ENCODE peak calls at places on chromosomes 3 and 15, in nine cellular contexts. L is CD8-positive, alpha-beta T cell; A is tibial nerve; Y is cardiac muscle cell; M is lower lobe of right lung; U is breast epithelium; S is transverse colon; V is uterus; J is heart left ventricle. F is an unnamed sample. For H3K4me1, the result is how much of the 10 kb centered on the place peaks cover.

GRCh38 chr3:134348524-134348923 is 25.7 kb downstream of the AMOTL2 start:
- DNase-seq in J (no peak), L (no peak), A (no peak), U (no peak), S (no peak), M (no peak), Y (no peak), V (no peak), F (no peak)

GRCh38 chr15:71106802-71107500 is 8.3 kb upstream of the THSD4 start:
- DNase-seq in V (no peak), U (no peak), M (no peak), A (no peak), Y (no peak), S (no peak), L (no peak), J (no peak), F (no peak)

GRCh38 chr3:141529256-141530132 is 42.7 kb downstream of the RASA2 start:
- DNase-seq in U (no peak), S (no peak), J (no peak), V (no peak), A (no peak), M (no peak), L (no peak), Y (no peak), F (no peak)

GRCh38 chr3:58023536-58023935 is 15.3 kb downstream of the FLNB start:
- DNase-seq in M (no peak), A (no peak), Y (no peak), S (no peak), J (no peak), L (no peak), U (no peak), V (no peak), F (no peak)

GRCh38 chr3:167350245-167350862 is 29.7 kb downstream of the ZBBX start:
- DNase-seq in L (no peak), J (no peak), Y (peak), M (no peak), A (no peak), V (no peak), S (no peak), U (no peak), F (peak)

GRCh38 chr15:65981837-65982696 is 112.8 kb downstream of the RAB11A start:
- DNase-seq in Y (peak), J (no peak), A (no peak), V (no peak), S (peak), M (peak), U (no peak), L (peak), F (peak)

GRCh38 chr3:31147550-31147949 is 253.1 kb upstream of the GADL1 start:
- DNase-seq in A (no peak), U (no peak), V (no peak), L (no peak), J (no peak), M (no peak), Y (no peak), S (no peak), F (no peak)

GRCh38 chr3:113825090-113825489 is 13.5 kb upstream of the GRAMD1C start:
- DNase-seq in Y (no peak), U (no peak), L (no peak), J (no peak), A (no peak), S (no peak), M (no peak), V (no peak), F (no peak)

GRCh38 chr3:25572919-25573385 is 91.8 kb downstream of the TOP2B start:
- DNase-seq in A (no peak), M (no peak), V (no peak), J (no peak), Y (no peak), L (no peak), U (no peak), S (no peak), F (no peak)

GRCh38 chr3:194321666-194322640 is 29.2 kb downstream of the CPN2 start:
- DNase-seq in Y (no peak), J (no peak), S (no peak), L (no peak), M (no peak), A (no peak), V (no peak), U (no peak), F (no peak)

GRCh38 chr3:40516201-40516600 is 8.6 kb upstream of the ZNF621 start:
- DNase-seq in U (no peak), Y (no peak), A (no peak), J (no peak), V (no peak), L (no peak), M (no peak), S (no peak), F (no peak)

GRCh38 chr3:18389108-18389733 is 35.9 kb downstream of the SATB1 start:
- DNase-seq in A (peak), V (no peak), J (no peak), Y (peak), L (no peak), M (no peak), U (no peak), S (no peak), F (no peak)

GRCh38 chr3:72957303-72957702 is 39.3 kb upstream of the PPP4R2 start:
- DNase-seq in M (no peak), S (no peak), Y (no peak), V (no peak), J (no peak), U (peak), A (peak), L (no peak), F (no peak)

GRCh38 chr3:175940243-175940642 is 1081.1 kb downstream of the NAALADL2 start:
- DNase-seq in A (no peak), L (no peak), M (no peak), S (no peak), V (no peak), U (no peak), Y (no peak), J (no peak), F (no peak)

GRCh38 chr3:155102329-155102728 is 22.2 kb downstream of the MME start:
- DNase-seq in Y (no peak), L (no peak), J (no peak), V (no peak), A (no peak), U (no peak), M (no peak), S (no peak), F (no peak)

GRCh38 chr15:90667063-90667754 is 49.9 kb upstream of the BLM start:
- DNase-seq in S (no peak), J (no peak), Y (no peak), L (no peak), U (no peak), V (no peak), A (no peak), M (no peak), F (no peak)

GRCh38 chr15:75158402-75158801 is 43.3 kb upstream of the C15orf39 start:
- DNase-seq in U (no peak), J (no peak), V (no peak), M (no peak), A (no peak), S (no peak), L (no peak), Y (no peak), F (no peak)

GRCh38 chr3:27302891-27303290 is 66.3 kb downstream of the NEK10 start:
- DNase-seq in J (no peak), S (no peak), M (no peak), V (no peak), U (no peak), L (no peak), Y (no peak), A (no peak), F (no peak)

GRCh38 chr3:185866995-185867394 is 42.2 kb upstream of the IGF2BP2 start:
- DNase-seq in V (no peak), S (no peak), L (no peak), Y (no peak), M (no peak), A (no peak), U (no peak), J (no peak), F (no peak)

GRCh38 chr3:113292933-113293332 is 81.6 kb downstream of the BOC start:
- DNase-seq in A (no peak), V (no peak), S (no peak), U (no peak), M (no peak), Y (no peak), J (no peak), L (no peak), F (no peak)

GRCh38 chr3:123871946-123872345 is 12.2 kb downstream of the MYLK start:
- DNase-seq in V (no peak), M (no peak), U (no peak), Y (no peak), J (no peak), L (no peak), A (no peak), S (no peak), F (no peak)

GRCh38 chr15:65790692-65791334 is 1.3 kb downstream of the DENND4A start:
- DNase-seq in M (no peak), U (no peak), Y (no peak), J (no peak), V (no peak), A (no peak), S (no peak), L (no peak), F (no peak)

GRCh38 chr3:170908235-170909116 is at the start of gene EIF5A2:
- DNase-seq in S (peak), Y (peak), L (peak), A (peak), M (peak), U (peak), J (peak), V (peak), F (peak)

GRCh38 chr3:133408961-133409360 is 9.1 kb downstream of the BFSP2 start:
- DNase-seq in S (no peak), L (no peak), V (no peak), A (no peak), J (no peak), U (no peak), M (no peak), Y (no peak), F (no peak)

GRCh38 chr15:42062284-42062806 is 32.0 kb downstream of the PLA2G4D start:
- DNase-seq in M (no peak), L (peak), J (no peak), V (no peak), U (peak), A (no peak), Y (no peak), S (no peak), F (no peak)

GRCh38 chr3:112333002-112333385 is at the start of gene CD200:
- DNase-seq in M (peak), J (peak), A (peak), L (peak), S (peak), U (peak), Y (peak), V (peak), F (peak)

GRCh38 chr3:114454592-114455251 is 160.9 kb downstream of the TIGIT start:
- DNase-seq in A (peak), U (no peak), S (no peak), J (peak), Y (peak), L (no peak), V (no peak), M (no peak), F (no peak)

GRCh38 chr3:11140054-11140712 is 14.1 kb upstream of the HRH1 start:
- DNase-seq in J (no peak), A (peak), M (peak), L (no peak), S (peak), Y (no peak), U (no peak), V (no peak), F (no peak)

GRCh38 chr3:11698326-11699082 is 54.8 kb upstream of the VGLL4 start:
- DNase-seq in U (no peak), V (no peak), A (no peak), M (no peak), Y (no peak), J (no peak), S (no peak), L (no peak), F (no peak)

GRCh38 chr15:90105521-90105920 is 3.3 kb upstream of the IDH2 start:
- DNase-seq in M (no peak), J (no peak), U (no peak), S (no peak), V (no peak), A (no peak), L (no peak), Y (no peak), F (no peak)

GRCh38 chr15:89783861-89784685 is 7.9 kb downstream of the MESP2 start:
- DNase-seq in A (no peak), S (peak), M (no peak), L (no peak), V (no peak), J (no peak), Y (no peak), U (no peak), F (no peak)

GRCh38 chr3:23811117-23811487 is 5.3 kb downstream of the UBE2E1 start:
- DNase-seq in S (peak), J (no peak), V (no peak), A (no peak), Y (no peak), L (no peak), M (no peak), U (peak), F (no peak)

GRCh38 chr15:76199106-76200082 is 111.9 kb downstream of the ETFA start:
- DNase-seq in S (peak), L (no peak), A (peak), U (no peak), M (no peak), J (peak), V (peak), Y (no peak), F (no peak)

DNA sequence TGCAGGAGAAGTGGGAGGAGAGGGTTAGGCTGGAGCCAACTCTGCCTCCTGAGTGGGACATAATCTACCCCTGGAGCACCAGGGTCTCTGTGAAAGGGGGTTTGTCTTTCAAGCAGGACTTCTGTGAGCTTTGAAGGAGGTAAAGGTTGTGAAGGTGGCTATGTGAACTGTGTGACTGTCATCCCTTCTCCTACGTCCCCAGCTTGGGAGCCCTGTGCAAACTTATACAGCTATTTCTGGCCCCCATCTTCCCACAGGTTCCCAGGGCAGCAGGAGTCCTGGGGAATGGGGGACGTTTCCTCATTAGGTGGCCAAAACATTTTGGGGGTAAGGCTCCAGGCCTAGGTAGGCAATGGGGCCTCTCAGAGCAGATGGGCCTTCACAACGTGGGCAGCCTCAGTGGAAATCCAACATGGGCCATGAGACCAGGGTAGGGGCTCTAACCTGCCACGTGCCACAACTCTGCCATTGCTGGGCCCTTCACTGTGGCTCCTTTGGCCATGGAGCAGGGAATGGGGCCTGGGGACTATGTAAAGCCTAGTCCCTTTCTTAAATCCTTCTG is 3.5 kb downstream of the VIPR1 start:
- DNase-seq in J (no peak), A (no peak), V (peak), U (peak), M (peak), S (peak), Y (no peak), L (peak), F (no peak)
- H3K4me3 ChIP-seq in J (no peak), A (no peak), V (no peak), U (no peak), M (peak), S (no peak), Y (no peak), L (no peak), F (no peak)

GRCh38 chr15:40933520-40933904 is 4.4 kb downstream of the DLL4 start:
- DNase-seq in L (no peak), U (no peak), J (no peak), Y (no peak), V (no peak), S (peak), A (no peak), M (no peak), F (no peak)
- H3K4me1 ChIP-seq in L (under half), U (under half), J (under half), Y (under half), V (under half), S (under half), A (under half), M (half or more), F (under half)

GRCh38 chr15:31345606-31346366 is 19.2 kb downstream of the KLF13 start:
- DNase-seq in J (no peak), A (no peak), U (no peak), V (no peak), M (no peak), S (no peak), Y (no peak), L (no peak), F (no peak)
- H3K4me3 ChIP-seq in J (peak), A (no peak), U (peak), V (no peak), M (peak), S (no peak), Y (no peak), L (peak), F (no peak)

GRCh38 chr15:98728107-98728810 is 79.9 kb downstream of the IGF1R start:
- DNase-seq in A (no peak), V (peak), J (no peak), S (no peak), U (no peak), L (no peak), M (no peak), Y (no peak), F (no peak)
- H3K4me1 ChIP-seq in A (under half), V (under half), J (half or more), S (under half), U (under half), L (under half), M (under half), Y (under half), F (under half)

GRCh38 chr3:54123538-54124196 is 1.3 kb downstream of the CACNA2D3 start:
- DNase-seq in Y (peak), J (no peak), U (no peak), A (no peak), V (no peak), S (no peak), M (no peak), L (no peak), F (no peak)
- H3K4me3 ChIP-seq in Y (peak), J (peak), U (peak), A (peak), V (peak), S (peak), M (peak), L (no peak), F (no peak)